ENCODE peak calls at places on chromosome 9, in four cellular contexts. O is HCT116, B is cardiac fibroblast, C is breast epithelium. I is an unnamed sample.

GRCh38 chr9:97696025-97696822 is 916 bp downstream of the XPA start:
- DNase-seq in O (no peak), B (no peak), C (no peak), I (no peak)

GRCh38 chr9:118449554-118449953 is 745.4 kb downstream of the TLR4 start:
- DNase-seq in O (no peak), B (no peak), C (no peak), I (no peak)

GRCh38 chr9:131660466-131661405 is 79.1 kb downstream of the RAPGEF1 start:
- DNase-seq in O (no peak), B (no peak), C (no peak), I (no peak)

GRCh38 chr9:131833906-131834305 is 94.0 kb upstream of the RAPGEF1 start:
- DNase-seq in O (no peak), B (peak; percentile 52), C (no peak), I (no peak)

GRCh38 chr9:74556685-74557084 is 59.5 kb downstream of the RORB start:
- DNase-seq in O (no peak), B (no peak), C (no peak), I (no peak)

GRCh38 chr9:107172979-107173347 is 110.1 kb upstream of the RAD23B start:
- DNase-seq in O (no peak), B (no peak), C (no peak), I (no peak)

GRCh38 chr9:13970426-13970825 is 343.5 kb downstream of the NFIB start:
- DNase-seq in O (no peak), B (no peak), C (no peak), I (no peak)

GRCh38 chr9:35741740-35742139 is 7.3 kb downstream of the GBA2 start:
- DNase-seq in O (no peak), B (no peak), C (no peak), I (no peak)

GRCh38 chr9:30765318-30765717 is 1619.1 kb upstream of the ACO1 start:
- DNase-seq in O (no peak), B (no peak), C (no peak), I (no peak)

GRCh38 chr9:121288874-121289553 is 21.1 kb downstream of the GSN start:
- DNase-seq in O (no peak), B (peak; percentile 66), C (peak; percentile 66), I (no peak)

GRCh38 chr9:131238402-131239021 is 37.8 kb downstream of the FAM78A start:
- DNase-seq in O (no peak), B (peak; percentile 13), C (no peak), I (peak; percentile 82)

GRCh38 chr9:79431019-79431679 is 140.6 kb upstream of the TLE4 start:
- DNase-seq in O (no peak), B (no peak), C (no peak), I (no peak)

GRCh38 chr9:118674942-118675341 is 694.3 kb downstream of the BRINP1 start:
- DNase-seq in O (no peak), B (no peak), C (no peak), I (no peak)

GRCh38 chr9:18490591-18491370 is 16.8 kb downstream of the ADAMTSL1 start:
- DNase-seq in O (no peak), B (peak; percentile 100), C (no peak), I (no peak)

GRCh38 chr9:14652729-14653377 is 40.4 kb downstream of the ZDHHC21 start:
- DNase-seq in O (no peak), B (peak; percentile 48), C (no peak), I (no peak)

GRCh38 chr9:81557957-81558791 is 131.2 kb downstream of the TLE1 start:
- DNase-seq in O (no peak), B (peak; percentile 77), C (no peak), I (no peak)

GRCh38 chr9:109742759-109743388 is 37.1 kb upstream of the PALM2AKAP2 start:
- DNase-seq in O (no peak), B (no peak), C (no peak), I (no peak)

GRCh38 chr9:79613145-79613544 is 41.4 kb downstream of the TLE4 start:
- DNase-seq in O (no peak), B (no peak), C (no peak), I (no peak)

GRCh38 chr9:35237303-35237702 is 75.5 kb downstream of the UNC13B start:
- DNase-seq in O (no peak), B (no peak), C (no peak), I (peak; percentile 76)

GRCh38 chr9:118809160-118809625 is 560.0 kb downstream of the BRINP1 start:
- DNase-seq in O (no peak), B (no peak), C (no peak), I (no peak)

GRCh38 chr9:69400470-69400869 is 75.5 kb downstream of the ENTREP1 start:
- DNase-seq in O (no peak), B (no peak), C (no peak), I (no peak)

GRCh38 chr9:80605793-80606192 is 1034.0 kb downstream of the TLE4 start:
- DNase-seq in O (no peak), B (no peak), C (no peak), I (no peak)

GRCh38 chr9:27377811-27378345 is 80.9 kb upstream of the EQTN start:
- DNase-seq in O (no peak), B (no peak), C (no peak), I (no peak)

GRCh38 chr9:21968331-21969010 is 25.7 kb downstream of the CDKN2A start:
- DNase-seq in O (no peak), B (peak; percentile 33), C (no peak), I (no peak)

GRCh38 chr9:1453636-1454035 is 403.5 kb downstream of the DMRT2 start:
- DNase-seq in O (no peak), B (no peak), C (no peak), I (no peak)

GRCh38 chr9:72856985-72857631 is 95.7 kb downstream of the ALDH1A1 start:
- DNase-seq in O (peak; percentile 65), B (peak; percentile 86), C (no peak), I (no peak)

GRCh38 chr9:96884443-96884842 is 30.1 kb upstream of the ZNF782 start:
- DNase-seq in O (peak; percentile 92), B (peak; percentile 84), C (no peak), I (no peak)

GRCh38 chr9:15543033-15543791 is 9.6 kb upstream of the CCDC171 start:
- DNase-seq in O (no peak), B (peak; percentile 33), C (no peak), I (no peak)

GRCh38 chr9:92253656-92254055 is 39.8 kb downstream of the IARS1 start:
- DNase-seq in O (no peak), B (no peak), C (no peak), I (no peak)

GRCh38 chr9:124217839-124218437 is 39.8 kb upstream of the NEK6 start:
- DNase-seq in O (no peak), B (no peak), C (peak; percentile 19), I (peak; percentile 59)

DNA sequence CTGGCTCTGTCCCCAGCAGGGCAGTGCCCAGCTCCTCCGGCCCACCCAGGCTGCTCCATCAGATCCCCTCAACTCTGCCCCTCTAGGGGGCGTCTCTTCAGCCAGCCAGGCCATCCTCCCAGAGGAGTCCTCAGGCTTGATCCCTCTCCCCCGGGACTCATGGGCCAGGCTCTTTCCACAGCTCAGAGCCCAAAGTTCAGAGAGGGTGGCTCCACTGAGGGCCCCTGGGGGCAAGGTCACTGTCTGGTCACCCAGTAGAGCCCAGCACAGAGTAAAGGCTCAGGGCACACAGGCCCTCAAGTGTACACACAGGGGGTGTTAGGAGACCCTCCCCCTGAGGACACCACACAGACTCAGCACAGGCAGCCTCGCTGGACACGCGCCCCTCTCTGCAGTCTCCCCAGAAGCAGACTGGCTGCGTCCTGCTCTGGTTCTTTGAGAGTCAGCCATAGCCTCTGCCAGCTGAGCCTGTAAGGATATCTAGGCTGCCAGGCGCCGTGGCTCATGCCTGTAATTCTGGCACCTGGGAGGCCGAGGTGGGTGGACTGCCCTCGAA is 64.8 kb downstream of the PAX5 start:
- DNase-seq in O (no peak), B (no peak), C (no peak), I (no peak)
- TF ChIP-seq CTCF in O (peak; percentile 29), B (no peak), C (no peak), I (no peak)

DNA sequence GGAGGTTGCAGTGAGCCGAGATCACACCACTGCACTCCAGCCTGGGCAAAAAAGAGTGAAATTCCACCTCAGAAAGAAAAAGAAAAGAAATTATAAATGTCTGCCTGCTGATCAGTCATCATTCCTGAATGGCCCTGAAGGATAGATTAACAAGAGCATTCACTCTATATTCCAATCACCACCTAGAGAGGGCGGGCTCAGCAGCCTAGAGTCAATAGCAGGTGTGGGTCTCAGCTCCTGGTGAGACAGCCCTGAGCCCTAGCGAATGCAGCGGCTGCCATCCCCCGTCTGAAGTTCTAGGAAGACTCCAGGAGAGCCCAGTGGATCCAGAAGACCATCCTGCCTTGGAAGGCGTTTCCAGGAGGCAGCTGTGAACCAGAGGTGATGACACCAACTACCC is 12.0 kb downstream of the FBP1 start:
- DNase-seq in O (no peak), B (no peak), C (no peak), I (no peak)
- TF ChIP-seq CTCF in O (no peak), B (no peak), C (no peak), I (no peak)

DNA sequence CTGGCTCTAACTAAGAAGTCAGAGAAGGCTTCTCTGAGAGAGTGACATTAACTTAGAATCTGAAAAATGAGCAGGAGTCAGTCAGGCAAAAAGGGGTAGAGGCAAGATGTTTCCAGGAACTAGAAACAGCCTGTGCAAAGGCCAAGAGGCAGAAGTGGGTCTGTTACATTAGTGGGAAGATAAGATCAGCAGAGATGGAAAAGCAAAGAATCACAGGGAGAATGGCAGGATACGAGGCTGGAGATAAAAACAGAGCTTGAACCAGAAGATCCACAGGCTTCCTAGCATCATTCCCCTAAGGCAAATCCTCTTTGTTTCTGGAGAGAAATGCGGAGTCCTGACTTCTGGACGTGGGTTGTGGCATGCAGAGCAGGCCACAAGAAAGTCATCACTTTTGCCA is 27.4 kb downstream of the ASTN2 start:
- DNase-seq in O (no peak), B (no peak), C (no peak), I (no peak)
- TF ChIP-seq CTCF in O (no peak), B (no peak), C (no peak), I (no peak)

GRCh38 chr9:136346157-136346481 is 17.4 kb downstream of the DNLZ start:
- DNase-seq in O (no peak), B (no peak), C (no peak), I (no peak)

GRCh38 chr9:136343884-136344269 is 16.5 kb downstream of the GPSM1 start:
- DNase-seq in O (no peak), B (no peak), C (no peak), I (peak; percentile 69)

GRCh38 chr9:136344544-136345280 is 17.4 kb downstream of the GPSM1 start:
- DNase-seq in O (no peak), B (no peak), C (no peak), I (no peak)

GRCh38 chr9:136346927-136347465 is 16.5 kb downstream of the DNLZ start:
- DNase-seq in O (no peak), B (no peak), C (no peak), I (no peak)

DNA sequence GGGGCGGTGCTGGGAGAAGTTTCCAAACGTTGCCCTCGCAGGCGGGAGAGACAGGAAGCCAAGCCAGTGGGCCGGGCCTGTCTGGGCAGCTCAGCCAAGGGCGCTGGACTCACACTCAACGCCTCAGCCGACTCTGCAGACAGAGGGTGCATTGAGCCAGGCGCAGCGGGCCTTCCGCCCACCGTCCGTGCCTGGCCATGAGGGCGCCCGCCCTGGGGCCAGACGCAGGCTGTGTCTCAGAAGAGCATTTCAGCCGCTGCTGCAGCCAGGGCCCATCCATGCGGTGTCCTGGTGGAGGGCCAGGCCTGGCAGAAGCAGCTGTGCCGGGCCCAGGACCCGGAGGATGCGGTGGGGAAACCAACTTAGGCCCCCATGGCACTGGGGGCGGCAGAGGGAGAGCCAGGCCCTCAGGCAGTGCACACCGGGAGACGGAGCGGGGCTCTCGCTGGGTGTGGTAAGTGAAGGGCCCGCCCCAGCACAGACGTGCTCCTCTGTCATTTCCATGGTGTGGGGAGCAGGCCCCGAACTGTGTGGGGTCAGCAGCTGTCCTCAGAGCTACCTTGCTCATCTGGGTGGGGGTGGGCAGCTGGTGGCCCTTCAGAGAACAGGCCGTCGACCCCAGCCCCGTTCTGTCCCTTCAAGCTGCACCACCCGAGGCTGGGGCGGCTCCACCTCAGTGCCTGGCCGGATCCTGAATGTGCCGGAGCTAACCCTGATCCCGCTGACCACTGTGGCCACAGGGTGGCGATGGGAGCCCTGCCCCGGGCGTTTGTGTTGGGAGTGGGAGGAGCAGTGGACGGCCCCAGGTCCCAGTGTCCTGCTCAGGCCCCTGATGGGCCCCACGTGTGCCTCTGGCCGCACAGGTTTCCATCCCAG is 18.0 kb downstream of the DNLZ start:
- DNase-seq in O (no peak), B (peak; percentile 53), C (no peak), I (peak; percentile 79)
- TF ChIP-seq CTCF in O (peak; percentile 53), B (peak; percentile 72), C (no peak), I (peak; percentile 71)